ENCODE peak calls at places on chromosome 13, in eight cellular contexts. One of them, this sample, is unnamed.

GRCh38 chr13:113663934-113664333 is 3.1 kb upstream of the GRK1 start:
- DNase-seq in coronary artery: peak
- DNase-seq in lung: no peak
- DNase-seq in BJ: no peak
- DNase-seq in astrocyte of the spinal cord: no peak
- DNase-seq in left ventricle myocardium inferior: no peak
- DNase-seq in choroid plexus epithelial cell: no peak
- DNase-seq in heart right ventricle: no peak
- DNase-seq in this sample: no peak

GRCh38 chr13:49020328-49020727 is 44.6 kb downstream of the FNDC3A start:
- DNase-seq in heart right ventricle: no peak
- DNase-seq in choroid plexus epithelial cell: no peak
- DNase-seq in left ventricle myocardium inferior: no peak
- DNase-seq in BJ: no peak
- DNase-seq in astrocyte of the spinal cord: no peak
- DNase-seq in lung: no peak
- DNase-seq in coronary artery: no peak
- DNase-seq in this sample: no peak

GRCh38 chr13:94061316-94061715 is 418.2 kb downstream of the DCT start:
- DNase-seq in BJ: peak
- DNase-seq in coronary artery: no peak
- DNase-seq in left ventricle myocardium inferior: no peak
- DNase-seq in lung: no peak
- DNase-seq in heart right ventricle: no peak
- DNase-seq in astrocyte of the spinal cord: peak
- DNase-seq in choroid plexus epithelial cell: peak
- DNase-seq in this sample: peak

GRCh38 chr13:26052136-26052736 is 420 bp upstream of the SHISA2 start:
- DNase-seq in BJ: no peak
- DNase-seq in left ventricle myocardium inferior: no peak
- DNase-seq in choroid plexus epithelial cell: no peak
- DNase-seq in astrocyte of the spinal cord: no peak
- DNase-seq in heart right ventricle: no peak
- DNase-seq in coronary artery: no peak
- DNase-seq in lung: peak
- DNase-seq in this sample: no peak

GRCh38 chr13:45826741-45827140 is 24.8 kb downstream of the SIAH3 start:
- DNase-seq in coronary artery: peak
- DNase-seq in BJ: no peak
- DNase-seq in choroid plexus epithelial cell: no peak
- DNase-seq in heart right ventricle: no peak
- DNase-seq in lung: no peak
- DNase-seq in astrocyte of the spinal cord: no peak
- DNase-seq in left ventricle myocardium inferior: no peak
- DNase-seq in this sample: no peak

GRCh38 chr13:33751151-33751550 is 66.8 kb upstream of the RFC3 start:
- DNase-seq in heart right ventricle: no peak
- DNase-seq in BJ: no peak
- DNase-seq in astrocyte of the spinal cord: peak
- DNase-seq in choroid plexus epithelial cell: peak
- DNase-seq in left ventricle myocardium inferior: no peak
- DNase-seq in lung: no peak
- DNase-seq in coronary artery: no peak
- DNase-seq in this sample: peak

GRCh38 chr13:111472083-111472482 is 151.6 kb downstream of the TEX29 start:
- DNase-seq in coronary artery: peak
- DNase-seq in BJ: no peak
- DNase-seq in choroid plexus epithelial cell: no peak
- DNase-seq in lung: no peak
- DNase-seq in left ventricle myocardium inferior: no peak
- DNase-seq in heart right ventricle: no peak
- DNase-seq in astrocyte of the spinal cord: no peak
- DNase-seq in this sample: no peak

GRCh38 chr13:20492641-20493040 is 33.0 kb downstream of the CRYL1 start:
- DNase-seq in coronary artery: no peak
- DNase-seq in BJ: no peak
- DNase-seq in heart right ventricle: no peak
- DNase-seq in choroid plexus epithelial cell: peak
- DNase-seq in astrocyte of the spinal cord: no peak
- DNase-seq in left ventricle myocardium inferior: no peak
- DNase-seq in lung: no peak
- DNase-seq in this sample: no peak

GRCh38 chr13:111006508-111007031 is 91.7 kb upstream of the ANKRD10 start:
- DNase-seq in BJ: peak
- DNase-seq in choroid plexus epithelial cell: peak
- DNase-seq in heart right ventricle: peak
- DNase-seq in astrocyte of the spinal cord: peak
- DNase-seq in coronary artery: peak
- DNase-seq in left ventricle myocardium inferior: peak
- DNase-seq in lung: peak
- DNase-seq in this sample: peak

GRCh38 chr13:97205971-97206370 is 16.2 kb upstream of the MBNL2 start:
- DNase-seq in left ventricle myocardium inferior: no peak
- DNase-seq in lung: no peak
- DNase-seq in choroid plexus epithelial cell: peak
- DNase-seq in heart right ventricle: no peak
- DNase-seq in coronary artery: no peak
- DNase-seq in astrocyte of the spinal cord: no peak
- DNase-seq in BJ: no peak
- DNase-seq in this sample: no peak

DNA sequence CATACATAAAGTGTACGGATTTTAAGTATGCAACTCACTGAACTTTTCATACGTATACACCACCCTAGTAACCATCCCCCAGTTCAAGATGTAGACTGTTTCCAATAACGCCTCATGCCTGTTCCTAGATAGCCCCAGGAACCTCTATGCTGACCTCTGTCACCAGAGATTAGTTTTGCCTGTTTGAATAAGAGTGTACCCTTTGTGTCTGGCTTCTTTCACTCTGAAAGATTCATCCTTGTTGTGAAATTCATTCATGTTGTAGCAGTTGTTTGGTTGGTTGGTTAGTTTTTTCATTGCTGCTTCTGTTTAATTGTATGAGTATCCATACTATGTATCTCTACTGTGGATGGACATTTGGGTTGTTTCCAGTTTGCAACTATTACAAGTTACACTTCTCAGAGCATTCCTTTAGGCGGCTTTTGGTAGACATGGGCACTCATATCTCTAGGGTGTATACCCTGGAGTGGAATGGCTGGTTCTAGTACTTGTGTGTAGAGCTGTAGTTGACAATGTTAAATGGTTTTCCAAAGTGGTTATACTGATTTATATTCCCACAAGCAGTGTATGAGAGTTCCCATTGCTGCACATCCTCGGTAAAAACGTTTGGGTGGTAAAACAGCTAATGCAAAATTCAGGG is 1.6 kb downstream of the RNASEH2B start:
- DNase-seq in lung: no peak
- DNase-seq in heart right ventricle: no peak
- DNase-seq in astrocyte of the spinal cord: no peak
- DNase-seq in coronary artery: no peak
- DNase-seq in BJ: no peak
- DNase-seq in left ventricle myocardium inferior: no peak
- DNase-seq in choroid plexus epithelial cell: peak
- DNase-seq in this sample: peak
- H3K4me3 ChIP-seq in lung: no peak
- H3K4me3 ChIP-seq in heart right ventricle: peak
- H3K4me3 ChIP-seq in astrocyte of the spinal cord: peak
- H3K4me3 ChIP-seq in coronary artery: peak
- H3K4me3 ChIP-seq in BJ: no peak
- H3K4me3 ChIP-seq in left ventricle myocardium inferior: peak
- H3K4me3 ChIP-seq in choroid plexus epithelial cell: no peak
- H3K4me3 ChIP-seq in this sample: peak

GRCh38 chr13:50226515-50227147 is 211.4 kb downstream of the KCNRG start:
- DNase-seq in choroid plexus epithelial cell: no peak
- DNase-seq in lung: no peak
- DNase-seq in BJ: no peak
- DNase-seq in coronary artery: no peak
- DNase-seq in left ventricle myocardium inferior: no peak
- DNase-seq in heart right ventricle: no peak
- DNase-seq in astrocyte of the spinal cord: no peak
- DNase-seq in this sample: no peak

GRCh38 chr13:50229935-50230334 is 214.7 kb downstream of the KCNRG start:
- DNase-seq in heart right ventricle: no peak
- DNase-seq in BJ: no peak
- DNase-seq in coronary artery: no peak
- DNase-seq in lung: no peak
- DNase-seq in astrocyte of the spinal cord: no peak
- DNase-seq in choroid plexus epithelial cell: peak
- DNase-seq in left ventricle myocardium inferior: no peak
- DNase-seq in this sample: no peak

GRCh38 chr13:50227356-50227755 is 212.1 kb downstream of the KCNRG start:
- DNase-seq in coronary artery: no peak
- DNase-seq in heart right ventricle: no peak
- DNase-seq in BJ: no peak
- DNase-seq in choroid plexus epithelial cell: no peak
- DNase-seq in left ventricle myocardium inferior: no peak
- DNase-seq in astrocyte of the spinal cord: no peak
- DNase-seq in lung: no peak
- DNase-seq in this sample: no peak

GRCh38 chr13:50230365-50230978 is 215.2 kb downstream of the KCNRG start:
- DNase-seq in lung: no peak
- DNase-seq in choroid plexus epithelial cell: peak
- DNase-seq in BJ: peak
- DNase-seq in left ventricle myocardium inferior: no peak
- DNase-seq in astrocyte of the spinal cord: peak
- DNase-seq in heart right ventricle: no peak
- DNase-seq in coronary artery: no peak
- DNase-seq in this sample: peak

GRCh38 chr13:50228527-50228926 is 213.3 kb downstream of the KCNRG start:
- DNase-seq in heart right ventricle: no peak
- DNase-seq in left ventricle myocardium inferior: no peak
- DNase-seq in lung: no peak
- DNase-seq in choroid plexus epithelial cell: no peak
- DNase-seq in coronary artery: no peak
- DNase-seq in astrocyte of the spinal cord: no peak
- DNase-seq in BJ: no peak
- DNase-seq in this sample: no peak
- TF ChIP-seq CTCF in heart right ventricle: no peak
- TF ChIP-seq CTCF in left ventricle myocardium inferior: no peak
- TF ChIP-seq CTCF in lung: no peak
- TF ChIP-seq CTCF in choroid plexus epithelial cell: no peak
- TF ChIP-seq CTCF in coronary artery: no peak
- TF ChIP-seq CTCF in astrocyte of the spinal cord: no peak
- TF ChIP-seq CTCF in BJ: no peak
- TF ChIP-seq CTCF in this sample: no peak

GRCh38 chr13:99969368-99969933 is 2.1 kb downstream of the ZIC5 start:
- DNase-seq in heart right ventricle: no peak
- DNase-seq in astrocyte of the spinal cord: no peak
- DNase-seq in coronary artery: no peak
- DNase-seq in choroid plexus epithelial cell: no peak
- DNase-seq in BJ: no peak
- DNase-seq in left ventricle myocardium inferior: no peak
- DNase-seq in lung: no peak
- DNase-seq in this sample: no peak
- H3K4me3 ChIP-seq in heart right ventricle: peak
- H3K4me3 ChIP-seq in astrocyte of the spinal cord: peak
- H3K4me3 ChIP-seq in coronary artery: peak
- H3K4me3 ChIP-seq in choroid plexus epithelial cell: peak
- H3K4me3 ChIP-seq in BJ: no peak
- H3K4me3 ChIP-seq in left ventricle myocardium inferior: peak
- H3K4me3 ChIP-seq in lung: no peak
- H3K4me3 ChIP-seq in this sample: no peak

GRCh38 chr13:29156136-29156535 is 336.0 kb downstream of the MTUS2 start:
- DNase-seq in astrocyte of the spinal cord: no peak
- DNase-seq in choroid plexus epithelial cell: no peak
- DNase-seq in lung: no peak
- DNase-seq in left ventricle myocardium inferior: no peak
- DNase-seq in BJ: no peak
- DNase-seq in heart right ventricle: no peak
- DNase-seq in coronary artery: no peak
- DNase-seq in this sample: no peak
- TF ChIP-seq CTCF in astrocyte of the spinal cord: no peak
- TF ChIP-seq CTCF in choroid plexus epithelial cell: no peak
- TF ChIP-seq CTCF in lung: no peak
- TF ChIP-seq CTCF in left ventricle myocardium inferior: no peak
- TF ChIP-seq CTCF in BJ: no peak
- TF ChIP-seq CTCF in heart right ventricle: no peak
- TF ChIP-seq CTCF in coronary artery: no peak
- TF ChIP-seq CTCF in this sample: no peak

GRCh38 chr13:22749626-22750025 is 431.2 kb upstream of the SGCG start:
- DNase-seq in left ventricle myocardium inferior: no peak
- DNase-seq in BJ: no peak
- DNase-seq in coronary artery: no peak
- DNase-seq in astrocyte of the spinal cord: no peak
- DNase-seq in heart right ventricle: no peak
- DNase-seq in lung: no peak
- DNase-seq in choroid plexus epithelial cell: no peak
- DNase-seq in this sample: no peak

GRCh38 chr13:22748866-22749586 is 431.8 kb upstream of the SGCG start:
- DNase-seq in BJ: peak
- DNase-seq in lung: no peak
- DNase-seq in left ventricle myocardium inferior: no peak
- DNase-seq in coronary artery: no peak
- DNase-seq in heart right ventricle: no peak
- DNase-seq in choroid plexus epithelial cell: no peak
- DNase-seq in astrocyte of the spinal cord: no peak
- DNase-seq in this sample: no peak

GRCh38 chr13:22740264-22740663 is 440.5 kb upstream of the SGCG start:
- DNase-seq in left ventricle myocardium inferior: no peak
- DNase-seq in coronary artery: no peak
- DNase-seq in lung: no peak
- DNase-seq in astrocyte of the spinal cord: no peak
- DNase-seq in choroid plexus epithelial cell: no peak
- DNase-seq in BJ: no peak
- DNase-seq in heart right ventricle: no peak
- DNase-seq in this sample: no peak

GRCh38 chr13:22744688-22745452 is 435.9 kb upstream of the SGCG start:
- DNase-seq in coronary artery: no peak
- DNase-seq in choroid plexus epithelial cell: no peak
- DNase-seq in BJ: no peak
- DNase-seq in heart right ventricle: no peak
- DNase-seq in left ventricle myocardium inferior: no peak
- DNase-seq in lung: no peak
- DNase-seq in astrocyte of the spinal cord: no peak
- DNase-seq in this sample: no peak
- H3K4me3 ChIP-seq in coronary artery: no peak
- H3K4me3 ChIP-seq in choroid plexus epithelial cell: no peak
- H3K4me3 ChIP-seq in BJ: no peak
- H3K4me3 ChIP-seq in heart right ventricle: no peak
- H3K4me3 ChIP-seq in left ventricle myocardium inferior: no peak
- H3K4me3 ChIP-seq in lung: no peak
- H3K4me3 ChIP-seq in astrocyte of the spinal cord: no peak
- H3K4me3 ChIP-seq in this sample: no peak

This sample was measured in AG10803.